ENCODE peak calls at places on chromosomes 4 and X, in nine cellular contexts. U, Y, J, E, F, Q, S, M and Z are unnamed samples.

GRCh38 chr4:138650917-138651564 is 364.5 kb upstream of the NOCT start:
- DNase-seq in F (no peak), J (peak), M (no peak), E (no peak), U (no peak), Q (no peak), Y (no peak), S (peak), Z (no peak)

GRCh38 chr4:88284378-88285234 is at the start of gene PPM1K:
- DNase-seq in F (peak), M (peak), E (peak), J (peak), Y (peak), Q (peak), S (peak), U (peak), Z (peak)

GRCh38 chrX:65696613-65697012 is 29.2 kb downstream of the MSN start:
- DNase-seq in M (no peak), U (no peak), S (peak), Q (no peak), F (no peak), J (no peak), Y (no peak), E (peak), Z (no peak)

GRCh38 chr4:65223601-65224000 is 446.7 kb downstream of the EPHA5 start:
- DNase-seq in Y (no peak), F (no peak), U (no peak), S (no peak), J (no peak), E (no peak), Q (no peak), M (no peak), Z (no peak)

GRCh38 chr4:158875455-158875854 is 106.6 kb downstream of the FNIP2 start:
- DNase-seq in J (no peak), S (no peak), M (no peak), Q (no peak), F (no peak), Y (no peak), U (no peak), E (no peak), Z (no peak)

GRCh38 chrX:66625525-66625924 is 13.4 kb downstream of the EDA2R start:
- DNase-seq in U (no peak), F (no peak), Q (no peak), M (no peak), E (no peak), S (no peak), Y (no peak), J (no peak), Z (no peak)

GRCh38 chrX:10554612-10555270 is 65.6 kb downstream of the MID1 start:
- DNase-seq in U (no peak), E (no peak), Y (no peak), F (no peak), J (no peak), M (no peak), S (no peak), Q (no peak), Z (no peak)

GRCh38 chr4:153001626-153002025 is 65.5 kb downstream of the FHDC1 start:
- DNase-seq in J (no peak), E (no peak), Y (no peak), Q (no peak), M (no peak), U (no peak), F (no peak), S (no peak), Z (no peak)

GRCh38 chr4:64341711-64342110 is 67.5 kb downstream of the TECRL start:
- DNase-seq in Q (peak), E (no peak), U (no peak), S (no peak), F (no peak), M (no peak), J (no peak), Y (no peak), Z (no peak)

GRCh38 chr4:150641604-150642003 is 59.7 kb downstream of the MAB21L2 start:
- DNase-seq in S (no peak), E (no peak), F (no peak), U (no peak), M (no peak), Q (no peak), J (no peak), Y (no peak), Z (no peak)

GRCh38 chrX:1591863-1592127 is 391 bp downstream of the AKAP17A start:
- DNase-seq in Q (no peak), E (no peak), F (no peak), J (no peak), S (no peak), M (no peak), U (no peak), Y (no peak), Z (no peak)

GRCh38 chrX:56784666-56785065 is 55.6 kb downstream of the NBDY start:
- DNase-seq in Y (no peak), M (no peak), E (no peak), J (no peak), F (no peak), S (no peak), U (no peak), Q (no peak), Z (no peak)

GRCh38 chrX:45009371-45010000 is 136.5 kb downstream of the KDM6A start:
- DNase-seq in Q (no peak), J (peak), F (no peak), S (no peak), E (no peak), U (no peak), M (no peak), Y (no peak), Z (no peak)

GRCh38 chr4:39375478-39375877 is 9.3 kb upstream of the RFC1 start:
- DNase-seq in J (no peak), M (no peak), Q (no peak), U (no peak), E (no peak), F (no peak), S (no peak), Y (no peak), Z (no peak)

GRCh38 chrX:56728752-56729151 is 291 bp upstream of the NBDY start:
- DNase-seq in J (no peak), E (no peak), Y (peak), Q (no peak), F (no peak), M (no peak), S (no peak), U (no peak), Z (peak)

GRCh38 chr4:108081251-108081650 is 87.5 kb downstream of the LEF1 start:
- DNase-seq in Q (no peak), E (no peak), J (no peak), S (no peak), F (no peak), M (no peak), U (no peak), Y (no peak), Z (no peak)

GRCh38 chrX:45849261-45849660 is 648.6 kb upstream of the DIPK2B start:
- DNase-seq in J (peak), S (peak), U (no peak), E (no peak), F (no peak), M (no peak), Y (peak), Q (no peak), Z (no peak)

GRCh38 chr4:140109626-140110213 is 44.3 kb downstream of the MAML3 start:
- DNase-seq in F (no peak), U (no peak), E (no peak), S (no peak), M (no peak), J (no peak), Q (no peak), Y (peak), Z (no peak)

GRCh38 chrX:129823115-129823514 is 20.6 kb downstream of the ZDHHC9 start:
- DNase-seq in F (peak), Y (peak), U (no peak), E (peak), J (peak), Q (peak), S (peak), M (no peak), Z (peak)

GRCh38 chr4:128310266-128310697 is 22.7 kb upstream of the PGRMC2 start:
- DNase-seq in U (no peak), F (no peak), J (no peak), Q (no peak), M (no peak), Y (no peak), S (no peak), E (no peak), Z (no peak)

GRCh38 chr4:38856524-38857337 is at the start of gene TLR6:
- DNase-seq in M (no peak), Q (peak), U (peak), F (peak), E (peak), S (peak), J (peak), Y (peak), Z (peak)

GRCh38 chr4:150518559-150518958 is 63.4 kb upstream of the MAB21L2 start:
- DNase-seq in J (peak), Y (no peak), F (no peak), Q (no peak), E (no peak), U (no peak), S (no peak), M (no peak), Z (no peak)

GRCh38 chr4:53066155-53066554 is 204.0 kb downstream of the RASL11B start:
- DNase-seq in Y (no peak), M (no peak), U (no peak), Q (no peak), E (no peak), F (no peak), J (no peak), S (no peak), Z (no peak)

GRCh38 chrX:103338663-103339062 is 8.6 kb downstream of the TCEAL7 start:
- DNase-seq in F (no peak), S (no peak), E (no peak), J (no peak), Q (peak), Y (no peak), U (no peak), M (no peak), Z (no peak)

GRCh38 chrX:152530967-152531366 is 79.9 kb upstream of the GABRA3 start:
- DNase-seq in Q (no peak), E (no peak), U (no peak), F (no peak), J (no peak), S (no peak), M (no peak), Y (no peak), Z (no peak)

GRCh38 chr4:124631760-124632159 is 80.8 kb downstream of the ANKRD50 start:
- DNase-seq in E (no peak), M (no peak), U (no peak), F (no peak), J (peak), Q (no peak), S (peak), Y (peak), Z (no peak)

GRCh38 chr4:66475596-66475995 is 805.3 kb upstream of the EPHA5 start:
- DNase-seq in Y (no peak), F (no peak), M (no peak), E (no peak), S (peak), Q (no peak), U (no peak), J (no peak), Z (no peak)

GRCh38 chr4:5609265-5610007 is 98.9 kb downstream of the EVC2 start:
- DNase-seq in Y (no peak), J (no peak), U (no peak), S (no peak), F (no peak), M (no peak), Q (no peak), E (no peak), Z (no peak)

GRCh38 chr4:85952982-85953650 is 406.7 kb downstream of the MAPK10 start:
- DNase-seq in J (no peak), M (no peak), S (no peak), E (no peak), Q (no peak), U (no peak), Y (no peak), F (no peak), Z (no peak)

GRCh38 chrX:48945517-48946348 is 11.7 kb downstream of the OTUD5 start:
- DNase-seq in Q (peak), Y (peak), M (no peak), S (peak), U (peak), F (peak), J (peak), E (no peak), Z (peak)